ENCODE peak calls at places on chromosomes 13 and 19, in nine cellular contexts. W is uterus; G is thoracic aorta; P is heart left ventricle; I is mammary epithelial cell; U is SK-N-SH; A is astrocyte; Z is naive thymus-derived CD4-positive, alpha-beta T cell; F is IMR-90. R is an unnamed sample.

GRCh38 chr19:30313353-30313750 is 58.8 kb upstream of the ZNF536 start:
- DNase-seq in W (no peak), G (no peak), P (no peak), I (no peak), U (no peak), A (no peak), Z (no peak), F (no peak), R (no peak)

GRCh38 chr13:27481766-27482165 is 31.4 kb upstream of the MTIF3 start:
- DNase-seq in W (peak; percentile 26), G (no peak), P (no peak), I (peak; percentile 41), U (peak; percentile 65), A (no peak), Z (no peak), F (peak; percentile 10), R (peak; percentile 24)

GRCh38 chr13:49952168-49952567 is 16.0 kb upstream of the SPRYD7 start:
- DNase-seq in W (no peak), G (no peak), P (no peak), I (no peak), U (no peak), A (no peak), Z (no peak), F (no peak), R (no peak)

GRCh38 chr13:99356216-99357089 is 49.3 kb upstream of the GPR183 start:
- DNase-seq in W (no peak), G (no peak), P (no peak), I (no peak), U (no peak), A (peak; percentile 91), Z (peak; percentile 82), F (peak; percentile 87), R (no peak)

GRCh38 chr13:48603375-48603774 is 50.4 kb upstream of the CYSLTR2 start:
- DNase-seq in W (no peak), G (no peak), P (no peak), I (no peak), U (no peak), A (no peak), Z (no peak), F (no peak), R (no peak)

GRCh38 chr19:30870861-30871260 is 478.4 kb downstream of the TSHZ3 start:
- DNase-seq in W (no peak), G (no peak), P (no peak), I (no peak), U (peak; percentile 39), A (no peak), Z (no peak), F (peak; percentile 1), R (peak; percentile 28)

GRCh38 chr13:101127741-101128353 is 288.5 kb downstream of the NALCN start:
- DNase-seq in W (no peak), G (no peak), P (no peak), I (peak; percentile 23), U (peak; percentile 53), A (peak; percentile 17), Z (peak; percentile 36), F (peak; percentile 53), R (peak; percentile 4)

GRCh38 chr13:80555796-80556195 is 214.9 kb upstream of the SPRY2 start:
- DNase-seq in W (no peak), G (no peak), P (no peak), I (no peak), U (no peak), A (no peak), Z (no peak), F (no peak), R (no peak)

GRCh38 chr19:39408392-39409206 is 2.0 kb downstream of the ZFP36 start:
- DNase-seq in W (peak; percentile 43), G (no peak), P (no peak), I (peak; percentile 61), U (no peak), A (no peak), Z (no peak), F (peak; percentile 52), R (peak; percentile 49)

GRCh38 chr13:103883152-103883551 is 816.9 kb upstream of the SLC10A2 start:
- DNase-seq in W (peak; percentile 23), G (peak; percentile 31), P (peak; percentile 69), I (peak; percentile 89), U (peak; percentile 56), A (peak; percentile 92), Z (no peak), F (peak; percentile 95), R (peak; percentile 94)

GRCh38 chr19:19552811-19553210 is 14.7 kb downstream of the CILP2 start:
- DNase-seq in W (no peak), G (no peak), P (no peak), I (no peak), U (peak; percentile 83), A (no peak), Z (no peak), F (no peak), R (peak; percentile 54)

GRCh38 chr19:30447276-30447870 is 75.2 kb downstream of the ZNF536 start:
- DNase-seq in W (no peak), G (no peak), P (no peak), I (no peak), U (no peak), A (peak; percentile 6), Z (no peak), F (no peak), R (no peak)

GRCh38 chr13:29548722-29549446 is 46.6 kb downstream of the SLC7A1 start:
- DNase-seq in W (no peak), G (no peak), P (no peak), I (no peak), U (no peak), A (peak; percentile 95), Z (no peak), F (peak; percentile 39), R (no peak)

GRCh38 chr13:105569816-105570215 is 965.6 kb downstream of the EFNB2 start:
- DNase-seq in W (no peak), G (no peak), P (no peak), I (no peak), U (peak; percentile 12), A (no peak), Z (no peak), F (no peak), R (no peak)

GRCh38 chr13:92769064-92769463 is 457.5 kb upstream of the GPC6 start:
- DNase-seq in W (no peak), G (no peak), P (no peak), I (no peak), U (no peak), A (no peak), Z (no peak), F (peak; percentile 4), R (no peak)

GRCh38 chr13:111253334-111253872 is 67.0 kb upstream of the TEX29 start:
- DNase-seq in W (no peak), G (no peak), P (no peak), I (no peak), U (no peak), A (no peak), Z (no peak), F (peak; percentile 30), R (no peak)

GRCh38 chr13:95023405-95023804 is 277.8 kb downstream of the ABCC4 start:
- DNase-seq in W (no peak), G (no peak), P (no peak), I (peak; percentile 40), U (no peak), A (no peak), Z (no peak), F (peak; percentile 26), R (no peak)

GRCh38 chr19:6109947-6110346 is 353 bp downstream of the RFX2 start:
- DNase-seq in W (no peak), G (no peak), P (no peak), I (no peak), U (no peak), A (no peak), Z (peak; percentile 19), F (no peak), R (no peak)

GRCh38 chr19:29417048-29417447 is 108.7 kb upstream of the VSTM2B start:
- DNase-seq in W (no peak), G (no peak), P (no peak), I (no peak), U (no peak), A (no peak), Z (no peak), F (no peak), R (no peak)

GRCh38 chr19:35247526-35248309 is 1.1 kb upstream of the LSR start:
- DNase-seq in W (no peak), G (no peak), P (peak; percentile 54), I (peak; percentile 96), U (no peak), A (no peak), Z (no peak), F (no peak), R (no peak)
- H3K4me3 ChIP-seq in W (peak overlapping the region; percentile 16), G (peak overlapping the region; percentile 73), P (peak overlapping the region; percentile 57), I (peak overlapping the region; percentile 95), U (no peak overlapping the region), A (no peak overlapping the region), Z (peak overlapping the region; percentile 81), F (no peak overlapping the region), R (no peak overlapping the region)

DNA sequence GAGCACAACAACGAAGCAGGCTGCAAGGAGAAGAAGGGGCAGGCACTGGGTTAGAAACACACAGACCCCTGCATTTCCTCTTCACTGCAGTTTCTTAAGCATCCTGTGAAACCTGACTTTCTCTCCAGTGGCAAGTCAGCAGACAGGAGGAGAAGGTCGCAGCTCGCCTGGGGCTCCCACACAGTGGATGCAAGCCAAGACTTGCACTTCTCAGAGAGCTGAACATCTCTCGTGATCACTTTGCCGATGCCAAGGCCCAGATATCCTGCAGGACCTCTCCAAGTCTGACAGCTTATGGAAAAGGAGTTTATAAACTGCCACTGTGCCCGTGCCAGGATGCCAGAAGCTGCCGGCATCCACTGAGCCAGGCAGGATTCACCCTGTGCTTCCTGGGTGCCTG is 18.4 kb downstream of the TMEM272 start:
- DNase-seq in W (peak; percentile 66), G (no peak), P (peak; percentile 64), I (peak; percentile 48), U (no peak), A (no peak), Z (no peak), F (no peak), R (no peak)
- H3K27me3 ChIP-seq in W (no peaks in the 10 kb centered on the region), G (no peaks in the 10 kb centered on the region), P (no peaks in the 10 kb centered on the region), I (no peaks in the 10 kb centered on the region), U (no peaks in the 10 kb centered on the region), A (peaks cover 35% of the 10 kb centered on the region), Z (no peaks in the 10 kb centered on the region), F (peaks cover 64% of the 10 kb centered on the region), R (peaks cover 2% of the 10 kb centered on the region)

DNA sequence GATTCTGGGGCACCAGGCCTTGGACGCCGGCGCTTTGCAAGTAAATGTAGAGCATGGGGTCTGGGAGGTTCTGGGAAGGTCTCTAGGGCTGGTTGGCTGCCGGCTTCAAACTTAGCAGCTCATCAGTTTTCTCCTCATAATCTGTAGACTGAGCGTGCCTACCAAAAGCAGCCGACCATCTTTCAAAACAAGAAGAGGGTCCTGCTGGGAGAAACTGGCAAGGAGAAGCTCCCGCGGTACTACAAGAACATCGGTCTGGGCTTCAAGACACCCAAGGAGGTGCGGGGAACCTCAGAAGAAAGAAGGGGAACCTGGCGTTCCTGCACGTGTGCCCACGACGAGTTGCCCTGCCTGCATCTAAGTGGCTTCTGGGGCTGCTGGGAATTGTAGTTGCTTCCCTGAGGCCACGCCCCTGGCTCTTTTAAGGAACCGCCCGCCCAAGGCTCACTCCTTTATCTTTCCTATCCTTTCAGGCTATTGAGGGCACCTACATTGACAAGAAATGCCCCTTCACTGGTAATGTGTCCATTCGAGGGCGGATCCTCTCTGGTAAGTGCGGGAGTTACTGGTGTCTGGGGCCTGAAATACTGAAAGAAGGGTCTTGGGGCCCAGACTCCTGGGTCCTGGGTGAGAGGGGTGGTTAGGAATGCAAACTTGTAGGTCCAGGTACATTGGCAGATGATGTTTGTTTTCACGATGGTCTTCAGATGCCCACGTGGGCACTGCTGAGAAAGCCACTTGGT is 984 bp downstream of the RPS11 start:
- DNase-seq in W (no peak), G (no peak), P (peak; percentile 63), I (peak; percentile 52), U (peak; percentile 68), A (no peak), Z (peak; percentile 67), F (peak; percentile 47), R (peak; percentile 72)
- H3K36me3 ChIP-seq in W (no peaks in the 10 kb centered on the region), G (peaks cover 35% of the 10 kb centered on the region), P (peaks cover 43% of the 10 kb centered on the region), I (peaks cover 24% of the 10 kb centered on the region), U (peaks cover 36% of the 10 kb centered on the region), A (peaks cover 26% of the 10 kb centered on the region), Z (peaks cover 19% of the 10 kb centered on the region), F (peaks cover 41% of the 10 kb centered on the region), R (peaks cover 51% of the 10 kb centered on the region)

GRCh38 chr19:43700368-43701015 is 15.4 kb upstream of the IRGC start:
- DNase-seq in W (peak; percentile 70), G (no peak), P (peak; percentile 74), I (peak; percentile 23), U (no peak), A (peak; percentile 79), Z (peak; percentile 7), F (peak; percentile 84), R (peak; percentile 87)
- H3K4me3 ChIP-seq in W (peak overlapping the region; percentile 17), G (peak overlapping the region; percentile 59), P (peak overlapping the region; percentile 34), I (no peak overlapping the region), U (no peak overlapping the region), A (peak overlapping the region; percentile 12), Z (no peak overlapping the region), F (no peak overlapping the region), R (peak overlapping the region; percentile 10)

R was measured in MG63.